ENCODE peak calls at places on chromosomes 12 and 14, in eight cellular contexts. One of them, this sample, is unnamed.

GRCh38 chr12:117041798-117042170 is 57.4 kb downstream of the TESC start:
- DNase-seq in amygdala: no peak
- DNase-seq in EL: no peak
- DNase-seq in T-helper 9 cell: no peak
- DNase-seq in left kidney: no peak
- DNase-seq in lung: no peak
- DNase-seq in stimulated activated CD4-positive, alpha-beta T cell treated with anti-CD3 and anti-CD28 coated beads, Interleukin-1b, Interleukin-23, amount 100 ng/mL, for 4 hours: no peak
- DNase-seq in activated CD8-positive, alpha-beta memory T cell treated with anti-CD3 and anti-CD28 coated beads for 24 hours: no peak
- DNase-seq in this sample: no peak

GRCh38 chr12:29133141-29133540 is 15.9 kb upstream of the FAR2 start:
- DNase-seq in amygdala: no peak
- DNase-seq in EL: peak
- DNase-seq in T-helper 9 cell: no peak
- DNase-seq in left kidney: no peak
- DNase-seq in lung: no peak
- DNase-seq in stimulated activated CD4-positive, alpha-beta T cell treated with anti-CD3 and anti-CD28 coated beads, Interleukin-1b, Interleukin-23, amount 100 ng/mL, for 4 hours: no peak
- DNase-seq in activated CD8-positive, alpha-beta memory T cell treated with anti-CD3 and anti-CD28 coated beads for 24 hours: no peak
- DNase-seq in this sample: no peak

GRCh38 chr12:116771651-116772050 is 33.5 kb downstream of the RNFT2 start:
- DNase-seq in amygdala: no peak
- DNase-seq in EL: no peak
- DNase-seq in T-helper 9 cell: no peak
- DNase-seq in left kidney: no peak
- DNase-seq in lung: no peak
- DNase-seq in stimulated activated CD4-positive, alpha-beta T cell treated with anti-CD3 and anti-CD28 coated beads, Interleukin-1b, Interleukin-23, amount 100 ng/mL, for 4 hours: no peak
- DNase-seq in activated CD8-positive, alpha-beta memory T cell treated with anti-CD3 and anti-CD28 coated beads for 24 hours: no peak
- DNase-seq in this sample: no peak

GRCh38 chr12:94735985-94736384 is 85.6 kb upstream of the TMCC3 start:
- DNase-seq in amygdala: no peak
- DNase-seq in EL: no peak
- DNase-seq in T-helper 9 cell: no peak
- DNase-seq in left kidney: no peak
- DNase-seq in lung: no peak
- DNase-seq in stimulated activated CD4-positive, alpha-beta T cell treated with anti-CD3 and anti-CD28 coated beads, Interleukin-1b, Interleukin-23, amount 100 ng/mL, for 4 hours: no peak
- DNase-seq in activated CD8-positive, alpha-beta memory T cell treated with anti-CD3 and anti-CD28 coated beads for 24 hours: no peak
- DNase-seq in this sample: no peak

GRCh38 chr14:20682435-20683124 is 1.8 kb upstream of the RNASE4 start:
- DNase-seq in amygdala: peak
- DNase-seq in EL: peak
- DNase-seq in T-helper 9 cell: peak
- DNase-seq in left kidney: peak
- DNase-seq in lung: peak
- DNase-seq in stimulated activated CD4-positive, alpha-beta T cell treated with anti-CD3 and anti-CD28 coated beads, Interleukin-1b, Interleukin-23, amount 100 ng/mL, for 4 hours: peak
- DNase-seq in activated CD8-positive, alpha-beta memory T cell treated with anti-CD3 and anti-CD28 coated beads for 24 hours: peak
- DNase-seq in this sample: peak

GRCh38 chr12:131098178-131098981 is 144.7 kb downstream of the ADGRD1 start:
- DNase-seq in amygdala: no peak
- DNase-seq in EL: no peak
- DNase-seq in T-helper 9 cell: no peak
- DNase-seq in left kidney: no peak
- DNase-seq in lung: no peak
- DNase-seq in stimulated activated CD4-positive, alpha-beta T cell treated with anti-CD3 and anti-CD28 coated beads, Interleukin-1b, Interleukin-23, amount 100 ng/mL, for 4 hours: no peak
- DNase-seq in activated CD8-positive, alpha-beta memory T cell treated with anti-CD3 and anti-CD28 coated beads for 24 hours: no peak
- DNase-seq in this sample: no peak

GRCh38 chr12:108063192-108063591 is 65.9 kb upstream of the WSCD2 start:
- DNase-seq in amygdala: no peak
- DNase-seq in EL: peak
- DNase-seq in T-helper 9 cell: no peak
- DNase-seq in left kidney: no peak
- DNase-seq in lung: no peak
- DNase-seq in stimulated activated CD4-positive, alpha-beta T cell treated with anti-CD3 and anti-CD28 coated beads, Interleukin-1b, Interleukin-23, amount 100 ng/mL, for 4 hours: no peak
- DNase-seq in activated CD8-positive, alpha-beta memory T cell treated with anti-CD3 and anti-CD28 coated beads for 24 hours: no peak
- DNase-seq in this sample: no peak

GRCh38 chr12:24111591-24111990 is 162.1 kb upstream of the SOX5 start:
- DNase-seq in amygdala: no peak
- DNase-seq in EL: peak
- DNase-seq in T-helper 9 cell: no peak
- DNase-seq in left kidney: no peak
- DNase-seq in lung: no peak
- DNase-seq in stimulated activated CD4-positive, alpha-beta T cell treated with anti-CD3 and anti-CD28 coated beads, Interleukin-1b, Interleukin-23, amount 100 ng/mL, for 4 hours: no peak
- DNase-seq in activated CD8-positive, alpha-beta memory T cell treated with anti-CD3 and anti-CD28 coated beads for 24 hours: no peak
- DNase-seq in this sample: no peak

GRCh38 chr12:52358575-52359350 is 8.5 kb downstream of the KRT85 start:
- DNase-seq in amygdala: no peak
- DNase-seq in EL: peak
- DNase-seq in T-helper 9 cell: no peak
- DNase-seq in left kidney: no peak
- DNase-seq in lung: no peak
- DNase-seq in stimulated activated CD4-positive, alpha-beta T cell treated with anti-CD3 and anti-CD28 coated beads, Interleukin-1b, Interleukin-23, amount 100 ng/mL, for 4 hours: no peak
- DNase-seq in activated CD8-positive, alpha-beta memory T cell treated with anti-CD3 and anti-CD28 coated beads for 24 hours: peak
- DNase-seq in this sample: no peak

GRCh38 chr14:69632154-69632553 is 20.8 kb downstream of the SUSD6 start:
- DNase-seq in amygdala: no peak
- DNase-seq in EL: no peak
- DNase-seq in T-helper 9 cell: no peak
- DNase-seq in left kidney: peak
- DNase-seq in lung: no peak
- DNase-seq in stimulated activated CD4-positive, alpha-beta T cell treated with anti-CD3 and anti-CD28 coated beads, Interleukin-1b, Interleukin-23, amount 100 ng/mL, for 4 hours: no peak
- DNase-seq in activated CD8-positive, alpha-beta memory T cell treated with anti-CD3 and anti-CD28 coated beads for 24 hours: no peak
- DNase-seq in this sample: peak

GRCh38 chr12:124381454-124382207 is 86.7 kb downstream of the RFLNA start:
- DNase-seq in amygdala: peak
- DNase-seq in EL: peak
- DNase-seq in T-helper 9 cell: no peak
- DNase-seq in left kidney: peak
- DNase-seq in lung: peak
- DNase-seq in stimulated activated CD4-positive, alpha-beta T cell treated with anti-CD3 and anti-CD28 coated beads, Interleukin-1b, Interleukin-23, amount 100 ng/mL, for 4 hours: no peak
- DNase-seq in activated CD8-positive, alpha-beta memory T cell treated with anti-CD3 and anti-CD28 coated beads for 24 hours: no peak
- DNase-seq in this sample: peak

GRCh38 chr12:12890492-12890814 is 909 bp upstream of the GPRC5A start:
- DNase-seq in amygdala: no peak
- DNase-seq in EL: no peak
- DNase-seq in T-helper 9 cell: no peak
- DNase-seq in left kidney: no peak
- DNase-seq in lung: peak
- DNase-seq in stimulated activated CD4-positive, alpha-beta T cell treated with anti-CD3 and anti-CD28 coated beads, Interleukin-1b, Interleukin-23, amount 100 ng/mL, for 4 hours: no peak
- DNase-seq in activated CD8-positive, alpha-beta memory T cell treated with anti-CD3 and anti-CD28 coated beads for 24 hours: no peak
- DNase-seq in this sample: no peak

GRCh38 chr12:24705741-24706358 is 243.1 kb downstream of the BCAT1 start:
- DNase-seq in amygdala: no peak
- DNase-seq in EL: peak
- DNase-seq in T-helper 9 cell: no peak
- DNase-seq in left kidney: no peak
- DNase-seq in lung: no peak
- DNase-seq in stimulated activated CD4-positive, alpha-beta T cell treated with anti-CD3 and anti-CD28 coated beads, Interleukin-1b, Interleukin-23, amount 100 ng/mL, for 4 hours: no peak
- DNase-seq in activated CD8-positive, alpha-beta memory T cell treated with anti-CD3 and anti-CD28 coated beads for 24 hours: no peak
- DNase-seq in this sample: no peak

GRCh38 chr14:62117718-62118164 is 355.5 kb downstream of the SNAPC1 start:
- DNase-seq in amygdala: no peak
- DNase-seq in EL: peak
- DNase-seq in T-helper 9 cell: no peak
- DNase-seq in left kidney: no peak
- DNase-seq in lung: no peak
- DNase-seq in stimulated activated CD4-positive, alpha-beta T cell treated with anti-CD3 and anti-CD28 coated beads, Interleukin-1b, Interleukin-23, amount 100 ng/mL, for 4 hours: no peak
- DNase-seq in activated CD8-positive, alpha-beta memory T cell treated with anti-CD3 and anti-CD28 coated beads for 24 hours: no peak
- DNase-seq in this sample: no peak

GRCh38 chr12:34601689-34602088 is 579.4 kb downstream of the ALG10 start:
- DNase-seq in amygdala: no peak
- DNase-seq in EL: no peak
- DNase-seq in T-helper 9 cell: no peak
- DNase-seq in left kidney: no peak
- DNase-seq in lung: no peak
- DNase-seq in stimulated activated CD4-positive, alpha-beta T cell treated with anti-CD3 and anti-CD28 coated beads, Interleukin-1b, Interleukin-23, amount 100 ng/mL, for 4 hours: no peak
- DNase-seq in activated CD8-positive, alpha-beta memory T cell treated with anti-CD3 and anti-CD28 coated beads for 24 hours: no peak
- DNase-seq in this sample: peak

GRCh38 chr12:108609535-108610335 is 11.9 kb upstream of the TMEM119 start:
- DNase-seq in amygdala: no peak
- DNase-seq in EL: peak
- DNase-seq in T-helper 9 cell: no peak
- DNase-seq in left kidney: peak
- DNase-seq in lung: peak
- DNase-seq in stimulated activated CD4-positive, alpha-beta T cell treated with anti-CD3 and anti-CD28 coated beads, Interleukin-1b, Interleukin-23, amount 100 ng/mL, for 4 hours: no peak
- DNase-seq in activated CD8-positive, alpha-beta memory T cell treated with anti-CD3 and anti-CD28 coated beads for 24 hours: no peak
- DNase-seq in this sample: no peak

GRCh38 chr12:45051490-45052105 is 699 bp upstream of the DBX2 start:
- DNase-seq in amygdala: no peak
- DNase-seq in EL: peak
- DNase-seq in T-helper 9 cell: no peak
- DNase-seq in left kidney: peak
- DNase-seq in lung: no peak
- DNase-seq in stimulated activated CD4-positive, alpha-beta T cell treated with anti-CD3 and anti-CD28 coated beads, Interleukin-1b, Interleukin-23, amount 100 ng/mL, for 4 hours: no peak
- DNase-seq in activated CD8-positive, alpha-beta memory T cell treated with anti-CD3 and anti-CD28 coated beads for 24 hours: no peak
- DNase-seq in this sample: no peak

This sample was measured in left lobe of liver.